ENCODE peak calls at places on chromosome 15, in eight cellular contexts. One of them, this sample, is unnamed.

GRCh38 chr15:101520395-101520794 is 30.9 kb upstream of the PCSK6 start:
- DNase-seq in HCT116: no peak
- DNase-seq in NT2/D1: no peak
- DNase-seq in A673: no peak
- DNase-seq in effector memory CD4-positive, alpha-beta T cell: no peak
- DNase-seq in heart right ventricle: no peak
- DNase-seq in astrocyte: no peak
- DNase-seq in stomach: no peak
- DNase-seq in this sample: no peak

GRCh38 chr15:78170848-78171773 is 21.9 kb downstream of the IDH3A start:
- DNase-seq in HCT116: no peak
- DNase-seq in NT2/D1: no peak
- DNase-seq in A673: no peak
- DNase-seq in effector memory CD4-positive, alpha-beta T cell: no peak
- DNase-seq in heart right ventricle: no peak
- DNase-seq in astrocyte: no peak
- DNase-seq in stomach: no peak
- DNase-seq in this sample: no peak

GRCh38 chr15:49468440-49468839 is 45.4 kb downstream of the FGF7 start:
- DNase-seq in HCT116: no peak
- DNase-seq in NT2/D1: no peak
- DNase-seq in A673: no peak
- DNase-seq in effector memory CD4-positive, alpha-beta T cell: no peak
- DNase-seq in heart right ventricle: no peak
- DNase-seq in astrocyte: no peak
- DNase-seq in stomach: no peak
- DNase-seq in this sample: no peak

GRCh38 chr15:57505949-57506391 is 85.7 kb upstream of the MYZAP start:
- DNase-seq in HCT116: no peak
- DNase-seq in NT2/D1: no peak
- DNase-seq in A673: no peak
- DNase-seq in effector memory CD4-positive, alpha-beta T cell: no peak
- DNase-seq in heart right ventricle: peak; percentile 74
- DNase-seq in astrocyte: no peak
- DNase-seq in stomach: peak; percentile 90
- DNase-seq in this sample: no peak

GRCh38 chr15:55496716-55497115 is 11.3 kb downstream of the DNAAF4 start:
- DNase-seq in HCT116: no peak
- DNase-seq in NT2/D1: no peak
- DNase-seq in A673: peak; percentile 15
- DNase-seq in effector memory CD4-positive, alpha-beta T cell: no peak
- DNase-seq in heart right ventricle: no peak
- DNase-seq in astrocyte: no peak
- DNase-seq in stomach: no peak
- DNase-seq in this sample: no peak

GRCh38 chr15:61064653-61065052 is 164.4 kb downstream of the RORA start:
- DNase-seq in HCT116: no peak
- DNase-seq in NT2/D1: no peak
- DNase-seq in A673: no peak
- DNase-seq in effector memory CD4-positive, alpha-beta T cell: no peak
- DNase-seq in heart right ventricle: no peak
- DNase-seq in astrocyte: no peak
- DNase-seq in stomach: no peak
- DNase-seq in this sample: no peak

GRCh38 chr15:39244776-39245175 is 336.1 kb upstream of the THBS1 start:
- DNase-seq in HCT116: no peak
- DNase-seq in NT2/D1: no peak
- DNase-seq in A673: no peak
- DNase-seq in effector memory CD4-positive, alpha-beta T cell: no peak
- DNase-seq in heart right ventricle: no peak
- DNase-seq in astrocyte: no peak
- DNase-seq in stomach: no peak
- DNase-seq in this sample: no peak

GRCh38 chr15:79160211-79160610 is 69.6 kb upstream of the RASGRF1 start:
- DNase-seq in HCT116: no peak
- DNase-seq in NT2/D1: no peak
- DNase-seq in A673: no peak
- DNase-seq in effector memory CD4-positive, alpha-beta T cell: no peak
- DNase-seq in heart right ventricle: no peak
- DNase-seq in astrocyte: no peak
- DNase-seq in stomach: no peak
- DNase-seq in this sample: no peak

GRCh38 chr15:75739791-75740190 is 27.1 kb upstream of the CSPG4 start:
- DNase-seq in HCT116: no peak
- DNase-seq in NT2/D1: no peak
- DNase-seq in A673: no peak
- DNase-seq in effector memory CD4-positive, alpha-beta T cell: no peak
- DNase-seq in heart right ventricle: no peak
- DNase-seq in astrocyte: no peak
- DNase-seq in stomach: no peak
- DNase-seq in this sample: no peak

GRCh38 chr15:63048986-63049665 is 6.6 kb downstream of the TPM1 start:
- DNase-seq in HCT116: no peak
- DNase-seq in NT2/D1: no peak
- DNase-seq in A673: peak; percentile 52
- DNase-seq in effector memory CD4-positive, alpha-beta T cell: no peak
- DNase-seq in heart right ventricle: peak; percentile 53
- DNase-seq in astrocyte: no peak
- DNase-seq in stomach: peak; percentile 46
- DNase-seq in this sample: no peak

GRCh38 chr15:80384442-80384841 is 19.7 kb upstream of the ARNT2 start:
- DNase-seq in HCT116: no peak
- DNase-seq in NT2/D1: no peak
- DNase-seq in A673: no peak
- DNase-seq in effector memory CD4-positive, alpha-beta T cell: no peak
- DNase-seq in heart right ventricle: no peak
- DNase-seq in astrocyte: no peak
- DNase-seq in stomach: no peak
- DNase-seq in this sample: no peak

GRCh38 chr15:41019174-41019573 is 65.9 kb downstream of the CHAC1 start:
- DNase-seq in HCT116: no peak
- DNase-seq in NT2/D1: no peak
- DNase-seq in A673: no peak
- DNase-seq in effector memory CD4-positive, alpha-beta T cell: no peak
- DNase-seq in heart right ventricle: no peak
- DNase-seq in astrocyte: no peak
- DNase-seq in stomach: no peak
- DNase-seq in this sample: no peak

GRCh38 chr15:95021816-95022215 is 790.5 kb downstream of the MCTP2 start:
- DNase-seq in HCT116: no peak
- DNase-seq in NT2/D1: no peak
- DNase-seq in A673: no peak
- DNase-seq in effector memory CD4-positive, alpha-beta T cell: no peak
- DNase-seq in heart right ventricle: no peak
- DNase-seq in astrocyte: no peak
- DNase-seq in stomach: no peak
- DNase-seq in this sample: no peak

GRCh38 chr15:35479423-35479822 is 66.5 kb downstream of the DPH6 start:
- DNase-seq in HCT116: no peak
- DNase-seq in NT2/D1: no peak
- DNase-seq in A673: no peak
- DNase-seq in effector memory CD4-positive, alpha-beta T cell: no peak
- DNase-seq in heart right ventricle: no peak
- DNase-seq in astrocyte: no peak
- DNase-seq in stomach: no peak
- DNase-seq in this sample: no peak

GRCh38 chr15:70086636-70087035 is 11.1 kb downstream of the TLE3 start:
- DNase-seq in HCT116: no peak
- DNase-seq in NT2/D1: no peak
- DNase-seq in A673: no peak
- DNase-seq in effector memory CD4-positive, alpha-beta T cell: no peak
- DNase-seq in heart right ventricle: no peak
- DNase-seq in astrocyte: no peak
- DNase-seq in stomach: no peak
- DNase-seq in this sample: no peak

GRCh38 chr15:70084461-70084860 is 13.3 kb downstream of the TLE3 start:
- DNase-seq in HCT116: no peak
- DNase-seq in NT2/D1: no peak
- DNase-seq in A673: no peak
- DNase-seq in effector memory CD4-positive, alpha-beta T cell: no peak
- DNase-seq in heart right ventricle: no peak
- DNase-seq in astrocyte: no peak
- DNase-seq in stomach: no peak
- DNase-seq in this sample: no peak

GRCh38 chr15:70081612-70082011 is 16.1 kb downstream of the TLE3 start:
- DNase-seq in HCT116: no peak
- DNase-seq in NT2/D1: no peak
- DNase-seq in A673: no peak
- DNase-seq in effector memory CD4-positive, alpha-beta T cell: no peak
- DNase-seq in heart right ventricle: no peak
- DNase-seq in astrocyte: no peak
- DNase-seq in stomach: no peak
- DNase-seq in this sample: no peak

GRCh38 chr15:70083946-70084345 is 13.8 kb downstream of the TLE3 start:
- DNase-seq in HCT116: no peak
- DNase-seq in NT2/D1: no peak
- DNase-seq in A673: no peak
- DNase-seq in effector memory CD4-positive, alpha-beta T cell: no peak
- DNase-seq in heart right ventricle: no peak
- DNase-seq in astrocyte: no peak
- DNase-seq in stomach: no peak
- DNase-seq in this sample: no peak

GRCh38 chr15:70083423-70083822 is 14.3 kb downstream of the TLE3 start:
- DNase-seq in HCT116: no peak
- DNase-seq in NT2/D1: peak; percentile 87
- DNase-seq in A673: peak; percentile 54
- DNase-seq in effector memory CD4-positive, alpha-beta T cell: no peak
- DNase-seq in heart right ventricle: no peak
- DNase-seq in astrocyte: no peak
- DNase-seq in stomach: no peak
- DNase-seq in this sample: no peak
- H3K36me3 ChIP-seq in HCT116: peaks cover 24% of the 10 kb centered on the region
- H3K36me3 ChIP-seq in NT2/D1: peaks cover 95% of the 10 kb centered on the region
- H3K36me3 ChIP-seq in A673: peaks cover 67% of the 10 kb centered on the region
- H3K36me3 ChIP-seq in effector memory CD4-positive, alpha-beta T cell: peaks cover 49% of the 10 kb centered on the region
- H3K36me3 ChIP-seq in heart right ventricle: peaks cover 10% of the 10 kb centered on the region
- H3K36me3 ChIP-seq in astrocyte: peaks cover 44% of the 10 kb centered on the region
- H3K36me3 ChIP-seq in stomach: peaks cover 76% of the 10 kb centered on the region
- H3K36me3 ChIP-seq in this sample: no peaks in the 10 kb centered on the region

GRCh38 chr15:67137319-67137718 is 71.9 kb downstream of the SMAD3 start:
- DNase-seq in HCT116: no peak
- DNase-seq in NT2/D1: no peak
- DNase-seq in A673: no peak
- DNase-seq in effector memory CD4-positive, alpha-beta T cell: no peak
- DNase-seq in heart right ventricle: no peak
- DNase-seq in astrocyte: no peak
- DNase-seq in stomach: no peak
- DNase-seq in this sample: no peak

GRCh38 chr15:67138946-67139855 is 73.8 kb downstream of the SMAD3 start:
- DNase-seq in HCT116: no peak
- DNase-seq in NT2/D1: no peak
- DNase-seq in A673: no peak
- DNase-seq in effector memory CD4-positive, alpha-beta T cell: no peak
- DNase-seq in heart right ventricle: no peak
- DNase-seq in astrocyte: no peak
- DNase-seq in stomach: no peak
- DNase-seq in this sample: no peak

GRCh38 chr15:67140078-67140833 is 74.9 kb downstream of the SMAD3 start:
- DNase-seq in HCT116: no peak
- DNase-seq in NT2/D1: no peak
- DNase-seq in A673: no peak
- DNase-seq in effector memory CD4-positive, alpha-beta T cell: no peak
- DNase-seq in heart right ventricle: no peak
- DNase-seq in astrocyte: no peak
- DNase-seq in stomach: no peak
- DNase-seq in this sample: no peak

GRCh38 chr15:67136802-67137201 is 71.4 kb downstream of the SMAD3 start:
- DNase-seq in HCT116: no peak
- DNase-seq in NT2/D1: no peak
- DNase-seq in A673: no peak
- DNase-seq in effector memory CD4-positive, alpha-beta T cell: no peak
- DNase-seq in heart right ventricle: no peak
- DNase-seq in astrocyte: no peak
- DNase-seq in stomach: no peak
- DNase-seq in this sample: no peak

DNA sequence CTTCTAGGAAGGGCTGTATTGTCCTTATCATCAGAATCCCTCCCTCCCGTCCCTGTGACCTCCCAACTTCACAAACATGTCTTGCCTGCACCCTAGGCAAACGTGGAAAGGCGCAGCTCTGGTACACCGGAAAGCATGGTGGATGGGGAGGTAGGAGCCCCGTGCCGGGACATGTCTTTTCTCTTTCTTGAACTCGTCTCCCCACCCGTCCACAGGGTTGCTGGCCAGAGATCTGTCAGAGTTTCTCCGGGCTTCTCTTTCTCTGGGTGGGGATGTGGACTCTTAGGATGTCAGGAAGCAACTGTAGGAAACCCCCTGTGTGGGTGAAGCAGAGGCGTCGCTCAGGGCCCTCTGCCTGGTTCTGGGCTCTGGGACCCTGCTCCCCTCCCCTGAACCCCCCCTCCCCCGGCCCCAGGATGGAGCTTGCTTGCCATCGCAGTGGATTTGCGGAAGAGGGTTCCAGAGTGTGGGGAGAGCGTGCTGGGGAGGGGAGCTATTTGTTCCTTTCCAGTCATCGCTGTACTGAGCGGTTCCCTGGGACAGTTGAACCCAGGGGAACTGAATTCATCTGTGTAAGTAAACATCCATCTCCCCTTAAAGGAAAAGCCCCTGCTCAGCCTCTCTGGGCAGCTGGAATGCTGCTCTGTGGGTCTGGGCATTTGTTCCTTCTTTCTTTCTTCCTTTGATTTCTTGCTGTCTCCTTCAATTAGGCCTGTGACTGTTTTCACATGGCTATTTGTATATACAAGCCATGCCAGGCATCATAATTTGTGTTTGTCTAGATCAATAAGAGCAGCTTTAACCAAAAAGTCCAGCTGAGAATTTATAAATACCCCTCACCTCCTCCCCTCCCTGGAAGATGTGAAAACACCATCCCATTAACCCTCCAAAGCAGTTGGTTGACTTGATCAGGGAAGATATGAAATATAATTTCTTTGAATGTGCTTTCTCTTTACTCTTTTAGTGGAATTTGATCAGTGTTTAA is 72.8 kb downstream of the SMAD3 start:
- DNase-seq in HCT116: no peak
- DNase-seq in NT2/D1: no peak
- DNase-seq in A673: no peak
- DNase-seq in effector memory CD4-positive, alpha-beta T cell: no peak
- DNase-seq in heart right ventricle: no peak
- DNase-seq in astrocyte: no peak
- DNase-seq in stomach: no peak
- DNase-seq in this sample: no peak
- H3K4me1 ChIP-seq in HCT116: peaks cover 94% of the 10 kb centered on the region
- H3K4me1 ChIP-seq in NT2/D1: peaks cover 16% of the 10 kb centered on the region
- H3K4me1 ChIP-seq in A673: peaks cover 33% of the 10 kb centered on the region
- H3K4me1 ChIP-seq in effector memory CD4-positive, alpha-beta T cell: peaks cover 39% of the 10 kb centered on the region
- H3K4me1 ChIP-seq in heart right ventricle: peaks cover 95% of the 10 kb centered on the region
- H3K4me1 ChIP-seq in astrocyte: peaks cover 69% of the 10 kb centered on the region
- H3K4me1 ChIP-seq in stomach: peaks cover 64% of the 10 kb centered on the region
- H3K4me1 ChIP-seq in this sample: peaks cover 5% of the 10 kb centered on the region

GRCh38 chr15:93067649-93068085 is 21.3 kb downstream of the RGMA start:
- DNase-seq in HCT116: no peak
- DNase-seq in NT2/D1: no peak
- DNase-seq in A673: no peak
- DNase-seq in effector memory CD4-positive, alpha-beta T cell: no peak
- DNase-seq in heart right ventricle: no peak
- DNase-seq in astrocyte: no peak
- DNase-seq in stomach: no peak
- DNase-seq in this sample: no peak
- H3K36me3 ChIP-seq in HCT116: no peaks in the 10 kb centered on the region
- H3K36me3 ChIP-seq in NT2/D1: peaks cover 40% of the 10 kb centered on the region
- H3K36me3 ChIP-seq in A673: no peaks in the 10 kb centered on the region
- H3K36me3 ChIP-seq in effector memory CD4-positive, alpha-beta T cell: no peaks in the 10 kb centered on the region
- H3K36me3 ChIP-seq in heart right ventricle: no peaks in the 10 kb centered on the region
- H3K36me3 ChIP-seq in astrocyte: no peaks in the 10 kb centered on the region
- H3K36me3 ChIP-seq in stomach: no peaks in the 10 kb centered on the region
- H3K36me3 ChIP-seq in this sample: peaks cover 12% of the 10 kb centered on the region

GRCh38 chr15:67189326-67190051 is 65.0 kb downstream of the AAGAB start:
- DNase-seq in HCT116: no peak
- DNase-seq in NT2/D1: no peak
- DNase-seq in A673: no peak
- DNase-seq in effector memory CD4-positive, alpha-beta T cell: no peak
- DNase-seq in heart right ventricle: peak; percentile 85
- DNase-seq in astrocyte: no peak
- DNase-seq in stomach: peak; percentile 66
- DNase-seq in this sample: no peak
- H3K4me1 ChIP-seq in HCT116: no peaks in the 10 kb centered on the region
- H3K4me1 ChIP-seq in NT2/D1: peaks cover 3% of the 10 kb centered on the region
- H3K4me1 ChIP-seq in A673: peaks cover 15% of the 10 kb centered on the region
- H3K4me1 ChIP-seq in effector memory CD4-positive, alpha-beta T cell: no peaks in the 10 kb centered on the region
- H3K4me1 ChIP-seq in heart right ventricle: peaks cover 75% of the 10 kb centered on the region
- H3K4me1 ChIP-seq in astrocyte: peaks cover 12% of the 10 kb centered on the region
- H3K4me1 ChIP-seq in stomach: peaks cover 32% of the 10 kb centered on the region
- H3K4me1 ChIP-seq in this sample: peaks cover 2% of the 10 kb centered on the region

This sample was measured in iPS DF 6.9.